ENCODE peak calls at places on chromosomes 6 and 20, in eight cellular contexts. Z is A172; Q is NAMALWA; D is ureter; X is activated effector memory CD4-positive, alpha-beta T cell treated with anti-CD3 and anti-CD28 coated beads, Interleukin-2, amount 50 U/mL, for 16 hours; F is NCI-H2081; E is activated CD8-positive, alpha-beta memory T cell treated with anti-CD3 and anti-CD28 coated beads for 1 hour; P is stimulated activated CD4-positive, alpha-beta T cell treated with anti-CD3 and anti-CD28 coated beads, Interleukin-1b, Interleukin-23, amount 100 ng/mL, for 24 hours. J is an unnamed sample.

GRCh38 chr20:59074456-59074855 is 31.9 kb upstream of the PRELID3B start:
- DNase-seq in Z (peak), Q (no peak), D (no peak), X (no peak), F (no peak), E (no peak), P (no peak), J (no peak)

GRCh38 chr20:846894-847278 is 13.4 kb downstream of the FAM110A start:
- DNase-seq in Z (no peak), Q (peak), D (no peak), X (peak), F (peak), E (peak), P (no peak), J (no peak)

GRCh38 chr6:126127662-126128061 is 141.3 kb downstream of the TRMT11 start:
- DNase-seq in Z (no peak), Q (no peak), D (no peak), X (no peak), F (no peak), E (no peak), P (no peak), J (no peak)

GRCh38 chr20:46811328-46812084 is 83.1 kb upstream of the EYA2 start:
- DNase-seq in Z (no peak), Q (no peak), D (peak), X (no peak), F (peak), E (no peak), P (no peak), J (peak)

GRCh38 chr20:44218441-44218840 is 7.9 kb upstream of the OSER1 start:
- DNase-seq in Z (no peak), Q (no peak), D (no peak), X (peak), F (no peak), E (peak), P (no peak), J (no peak)

GRCh38 chr6:128569737-128570438 is 49.5 kb upstream of the PTPRK start:
- DNase-seq in Z (peak), Q (no peak), D (no peak), X (no peak), F (no peak), E (no peak), P (no peak), J (no peak)

GRCh38 chr6:127188752-127189151 is 70.3 kb downstream of the RSPO3 start:
- DNase-seq in Z (no peak), Q (no peak), D (no peak), X (no peak), F (no peak), E (no peak), P (no peak), J (no peak)

GRCh38 chr20:37256286-37256685 is 5.3 kb downstream of the GHRH start:
- DNase-seq in Z (no peak), Q (no peak), D (no peak), X (no peak), F (no peak), E (no peak), P (no peak), J (no peak)

GRCh38 chr6:22467645-22468044 is 101.7 kb upstream of the HDGFL1 start:
- DNase-seq in Z (no peak), Q (no peak), D (no peak), X (no peak), F (peak), E (no peak), P (no peak), J (no peak)

GRCh38 chr6:105806486-105806920 is 279.6 kb upstream of the PRDM1 start:
- DNase-seq in Z (no peak), Q (no peak), D (no peak), X (no peak), F (no peak), E (no peak), P (no peak), J (no peak)

GRCh38 chr6:13496508-13497180 is 9.2 kb upstream of the GFOD1 start:
- DNase-seq in Z (peak), Q (no peak), D (no peak), X (no peak), F (no peak), E (no peak), P (no peak), J (no peak)

GRCh38 chr6:37019065-37019450 is 13.6 kb downstream of the FGD2 start:
- DNase-seq in Z (no peak), Q (no peak), D (no peak), X (no peak), F (peak), E (no peak), P (no peak), J (peak)

GRCh38 chr6:97626586-97627441 is 343.8 kb upstream of the MMS22L start:
- DNase-seq in Z (peak), Q (peak), D (no peak), X (no peak), F (peak), E (no peak), P (no peak), J (peak)

GRCh38 chr6:20126102-20126752 is 86.0 kb downstream of the MBOAT1 start:
- DNase-seq in Z (no peak), Q (peak), D (no peak), X (no peak), F (no peak), E (no peak), P (no peak), J (no peak)

GRCh38 chr6:43829470-43829869 is 59.5 kb downstream of the VEGFA start:
- DNase-seq in Z (no peak), Q (no peak), D (no peak), X (no peak), F (no peak), E (no peak), P (no peak), J (no peak)

GRCh38 chr20:46293084-46293483 is 15.2 kb downstream of the CDH22 start:
- DNase-seq in Z (peak), Q (peak), D (no peak), X (no peak), F (no peak), E (no peak), P (no peak), J (no peak)

GRCh38 chr6:158488065-158488464 is 71.8 kb upstream of the TMEM181 start:
- DNase-seq in Z (peak), Q (no peak), D (no peak), X (no peak), F (no peak), E (no peak), P (no peak), J (no peak)

GRCh38 chr20:32980131-32980941 is 23.9 kb downstream of the SUN5 start:
- DNase-seq in Z (no peak), Q (no peak), D (no peak), X (peak), F (no peak), E (no peak), P (no peak), J (no peak)

GRCh38 chr20:642398-643174 is 10.4 kb downstream of the SRXN1 start:
- DNase-seq in Z (no peak), Q (no peak), D (no peak), X (no peak), F (no peak), E (no peak), P (no peak), J (no peak)

GRCh38 chr6:39471954-39472659 is 149.6 kb upstream of the KCNK16 start:
- DNase-seq in Z (no peak), Q (peak), D (no peak), X (no peak), F (no peak), E (no peak), P (no peak), J (no peak)

GRCh38 chr6:20168668-20169633 is 43.3 kb downstream of the MBOAT1 start:
- DNase-seq in Z (no peak), Q (no peak), D (peak), X (no peak), F (no peak), E (no peak), P (no peak), J (no peak)

GRCh38 chr20:19692100-19692499 is 66.0 kb upstream of the RIN2 start:
- DNase-seq in Z (peak), Q (no peak), D (no peak), X (no peak), F (no peak), E (no peak), P (no peak), J (no peak)

GRCh38 chr6:69729870-69730449 is 66.8 kb downstream of the LMBRD1 start:
- DNase-seq in Z (peak), Q (peak), D (no peak), X (no peak), F (peak), E (no peak), P (no peak), J (no peak)

GRCh38 chr6:71262914-71263313 is 25.7 kb upstream of the OGFRL1 start:
- DNase-seq in Z (no peak), Q (no peak), D (no peak), X (no peak), F (no peak), E (no peak), P (no peak), J (no peak)

GRCh38 chr6:32214126-32214525 is 9.7 kb downstream of the NOTCH4 start:
- DNase-seq in Z (no peak), Q (no peak), D (no peak), X (no peak), F (no peak), E (no peak), P (no peak), J (no peak)

GRCh38 chr6:169169375-169169774 is 84.3 kb downstream of the THBS2 start:
- DNase-seq in Z (peak), Q (no peak), D (peak), X (no peak), F (no peak), E (no peak), P (no peak), J (no peak)

GRCh38 chr6:149884215-149884614 is 13.7 kb downstream of the RAET1E start:
- DNase-seq in Z (no peak), Q (no peak), D (no peak), X (no peak), F (no peak), E (no peak), P (no peak), J (peak)

GRCh38 chr20:3115190-3116107 is 30.9 kb upstream of the AVP start:
- DNase-seq in Z (peak), Q (peak), D (no peak), X (no peak), F (peak), E (no peak), P (no peak), J (peak)

GRCh38 chr20:45972500-45973183 is 639 bp upstream of the ZNF335 start:
- DNase-seq in Z (peak), Q (no peak), D (no peak), X (no peak), F (no peak), E (no peak), P (no peak), J (no peak)

GRCh38 chr6:149905911-149906371 is 8.0 kb upstream of the RAET1E start:
- DNase-seq in Z (no peak), Q (no peak), D (no peak), X (no peak), F (no peak), E (no peak), P (no peak), J (no peak)

GRCh38 chr6:29490055-29490454 is 2.3 kb upstream of the MAS1L start:
- DNase-seq in Z (no peak), Q (no peak), D (no peak), X (no peak), F (no peak), E (no peak), P (no peak), J (no peak)

GRCh38 chr6:223763-224162 is 68.5 kb upstream of the DUSP22 start:
- DNase-seq in Z (no peak), Q (no peak), D (no peak), X (no peak), F (no peak), E (no peak), P (peak), J (no peak)

GRCh38 chr6:2634151-2634964 is 116.4 kb downstream of the MYLK4 start:
- DNase-seq in Z (peak), Q (peak), D (peak), X (peak), F (peak), E (peak), P (peak), J (peak)

GRCh38 chr20:62179162-62179504 is 3.7 kb upstream of the MTG2 start:
- DNase-seq in Z (no peak), Q (no peak), D (no peak), X (no peak), F (no peak), E (no peak), P (no peak), J (no peak)

GRCh38 chr6:95249176-95249575 is 328.2 kb upstream of the MANEA start:
- DNase-seq in Z (peak), Q (no peak), D (no peak), X (no peak), F (no peak), E (no peak), P (no peak), J (no peak)

GRCh38 chr6:17393335-17394191 is at the start of gene CAP2:
- DNase-seq in Z (peak), Q (no peak), D (peak), X (no peak), F (peak), E (no peak), P (no peak), J (peak)

GRCh38 chr6:53287336-53288225 is 61.2 kb downstream of the ELOVL5 start:
- DNase-seq in Z (no peak), Q (no peak), D (no peak), X (no peak), F (peak), E (no peak), P (no peak), J (no peak)